ENCODE peak calls at places on chromosomes 11 and 22, in six cellular contexts. H is PC-9; I is heart right ventricle; L is mammary epithelial cell; F is tibial artery; Z is CD4-positive, alpha-beta memory T cell. Q is an unnamed sample. For H3K4me1 and H3K9me3, the result is how much of the 10 kb centered on the place peaks cover.

GRCh38 chr11:117861151-117862018 is 15.1 kb downstream of the FXYD6 start:
- DNase-seq in H (peak), I (peak), L (no peak), F (no peak), Z (no peak), Q (no peak)

GRCh38 chr22:45552580-45553332 is 50.1 kb downstream of the FBLN1 start:
- DNase-seq in H (no peak), I (peak), L (peak), F (peak), Z (no peak), Q (no peak)

GRCh38 chr11:10746871-10747270 is 4.2 kb upstream of the CTR9 start:
- DNase-seq in H (no peak), I (no peak), L (no peak), F (no peak), Z (no peak), Q (no peak)

GRCh38 chr11:108237058-108237481 is 14.2 kb downstream of the ATM start:
- DNase-seq in H (no peak), I (no peak), L (no peak), F (no peak), Z (no peak), Q (no peak)

GRCh38 chr11:9852465-9852864 is 188.6 kb downstream of the SWAP70 start:
- DNase-seq in H (no peak), I (no peak), L (no peak), F (no peak), Z (no peak), Q (no peak)

GRCh38 chr11:9574806-9575530 is 1.5 kb downstream of the WEE1 start:
- DNase-seq in H (peak), I (peak), L (peak), F (peak), Z (peak), Q (no peak)

GRCh38 chr11:61820174-61820573 is 3.4 kb upstream of the FADS1 start:
- DNase-seq in H (no peak), I (no peak), L (peak), F (no peak), Z (no peak), Q (no peak)

GRCh38 chr11:132310390-132311375 is 940.3 kb downstream of the NTM start:
- DNase-seq in H (no peak), I (no peak), L (no peak), F (no peak), Z (no peak), Q (no peak)

GRCh38 chr11:15157181-15157580 is 42.5 kb downstream of the INSC start:
- DNase-seq in H (no peak), I (no peak), L (peak), F (no peak), Z (no peak), Q (no peak)

GRCh38 chr11:67482736-67483497 is at the start of gene AIP:
- DNase-seq in H (peak), I (peak), L (peak), F (peak), Z (peak), Q (peak)

GRCh38 chr11:1203505-1204271 is 19.2 kb upstream of the MUC5B start:
- DNase-seq in H (peak), I (no peak), L (no peak), F (peak), Z (no peak), Q (no peak)

GRCh38 chr11:70323811-70324210 is 53.3 kb downstream of the PPFIA1 start:
- DNase-seq in H (no peak), I (no peak), L (peak), F (no peak), Z (no peak), Q (no peak)

GRCh38 chr11:121337078-121337477 is 44.5 kb downstream of the SC5D start:
- DNase-seq in H (no peak), I (no peak), L (no peak), F (no peak), Z (no peak), Q (no peak)

GRCh38 chr11:41382927-41383326 is 76.5 kb downstream of the LRRC4C start:
- DNase-seq in H (no peak), I (no peak), L (peak), F (no peak), Z (no peak), Q (no peak)

GRCh38 chr11:76152741-76153608 is 53.3 kb downstream of the WNT11 start:
- DNase-seq in H (no peak), I (no peak), L (no peak), F (no peak), Z (peak), Q (peak)

GRCh38 chr11:10017050-10017449 is 277.0 kb downstream of the SBF2 start:
- DNase-seq in H (no peak), I (no peak), L (no peak), F (no peak), Z (no peak), Q (no peak)

GRCh38 chr11:14620027-14620511 is 23.5 kb upstream of the PDE3B start:
- DNase-seq in H (no peak), I (no peak), L (no peak), F (no peak), Z (no peak), Q (no peak)

GRCh38 chr11:62077136-62077535 is 46.7 kb upstream of the INCENP start:
- DNase-seq in H (no peak), I (no peak), L (no peak), F (no peak), Z (no peak), Q (no peak)

GRCh38 chr11:68574308-68574707 is 110.0 kb upstream of the GAL start:
- DNase-seq in H (no peak), I (no peak), L (peak), F (no peak), Z (no peak), Q (no peak)

GRCh38 chr11:63564056-63564784 is 1.0 kb upstream of the PLAAT2 start:
- DNase-seq in H (peak), I (no peak), L (no peak), F (no peak), Z (no peak), Q (no peak)

GRCh38 chr22:31944700-31945477 is 554 bp downstream of the YWHAH start:
- DNase-seq in H (no peak), I (peak), L (no peak), F (peak), Z (no peak), Q (peak)

GRCh38 chr11:95084509-95084908 is 5.1 kb upstream of the ENDOD1 start:
- DNase-seq in H (no peak), I (no peak), L (peak), F (no peak), Z (no peak), Q (peak)

GRCh38 chr11:43738600-43739409 is 58.3 kb downstream of the HSD17B12 start:
- DNase-seq in H (peak), I (peak), L (peak), F (no peak), Z (no peak), Q (no peak)

GRCh38 chr22:46500201-46500600 is 37.2 kb downstream of the CELSR1 start:
- DNase-seq in H (no peak), I (no peak), L (no peak), F (no peak), Z (no peak), Q (no peak)

GRCh38 chr11:96187779-96188624 is 155.0 kb downstream of the MAML2 start:
- DNase-seq in H (peak), I (peak), L (peak), F (no peak), Z (no peak), Q (no peak)

GRCh38 chr11:96189351-96189750 is 153.6 kb downstream of the MAML2 start:
- DNase-seq in H (no peak), I (no peak), L (no peak), F (no peak), Z (no peak), Q (no peak)

GRCh38 chr11:96188625-96189006 is 154.4 kb downstream of the MAML2 start:
- DNase-seq in H (no peak), I (no peak), L (peak), F (no peak), Z (no peak), Q (no peak)

GRCh38 chr11:96186806-96187205 is 156.2 kb downstream of the MAML2 start:
- DNase-seq in H (no peak), I (no peak), L (peak), F (no peak), Z (no peak), Q (no peak)

GRCh38 chr11:96185220-96185768 is 157.7 kb downstream of the MAML2 start:
- DNase-seq in H (no peak), I (no peak), L (no peak), F (no peak), Z (no peak), Q (no peak)
- H3K4me1 ChIP-seq in H (half or more), I (under half), L (under half), F (under half), Z (under half), Q (under half)

GRCh38 chr22:49518436-49518970 is 309.2 kb downstream of the BRD1 start:
- DNase-seq in H (no peak), I (no peak), L (no peak), F (no peak), Z (no peak), Q (no peak)

GRCh38 chr22:49517721-49518120 is 310.0 kb downstream of the BRD1 start:
- DNase-seq in H (no peak), I (no peak), L (no peak), F (no peak), Z (no peak), Q (no peak)

GRCh38 chr22:49515486-49515885 is 312.2 kb downstream of the BRD1 start:
- DNase-seq in H (no peak), I (no peak), L (no peak), F (no peak), Z (no peak), Q (no peak)

GRCh38 chr22:49519117-49519737 is 308.4 kb downstream of the BRD1 start:
- DNase-seq in H (no peak), I (no peak), L (no peak), F (no peak), Z (no peak), Q (no peak)

GRCh38 chr22:49517211-49517610 is 310.5 kb downstream of the BRD1 start:
- DNase-seq in H (no peak), I (no peak), L (no peak), F (no peak), Z (no peak), Q (no peak)
- H3K9me3 ChIP-seq in H (under half), I (under half), L (under half), F (under half), Z (under half), Q (under half)

GRCh38 chr11:65210361-65210731 is 28.6 kb downstream of the CAPN1 start:
- DNase-seq in H (no peak), I (no peak), L (no peak), F (no peak), Z (no peak), Q (no peak)
- H3K4me1 ChIP-seq in H (half or more), I (under half), L (under half), F (under half), Z (under half), Q (under half)

GRCh38 chr11:45142241-45142885 is 4.1 kb upstream of the PRDM11 start:
- DNase-seq in H (no peak), I (no peak), L (no peak), F (no peak), Z (no peak), Q (no peak)

GRCh38 chr11:45141631-45142030 is 4.8 kb upstream of the PRDM11 start:
- DNase-seq in H (no peak), I (no peak), L (no peak), F (no peak), Z (no peak), Q (no peak)

GRCh38 chr11:45144126-45145082 is 2.0 kb upstream of the PRDM11 start:
- DNase-seq in H (no peak), I (peak), L (no peak), F (peak), Z (no peak), Q (no peak)

GRCh38 chr11:45145083-45145420 is 1.4 kb upstream of the PRDM11 start:
- DNase-seq in H (no peak), I (no peak), L (no peak), F (no peak), Z (no peak), Q (no peak)

GRCh38 chr11:45143494-45143893 is 2.9 kb upstream of the PRDM11 start:
- DNase-seq in H (no peak), I (no peak), L (no peak), F (no peak), Z (no peak), Q (no peak)
- H3K9me3 ChIP-seq in H (under half), I (under half), L (under half), F (under half), Z (under half), Q (under half)

GRCh38 chr11:119691701-119692546 is 37.1 kb downstream of the NECTIN1 start:
- DNase-seq in H (no peak), I (no peak), L (peak), F (no peak), Z (no peak), Q (no peak)

GRCh38 chr11:119692547-119692834 is 36.5 kb downstream of the NECTIN1 start:
- DNase-seq in H (no peak), I (no peak), L (no peak), F (no peak), Z (no peak), Q (no peak)

GRCh38 chr11:119693253-119693815 is 35.7 kb downstream of the NECTIN1 start:
- DNase-seq in H (no peak), I (no peak), L (peak), F (no peak), Z (no peak), Q (no peak)

GRCh38 chr11:119689318-119689717 is 39.7 kb downstream of the NECTIN1 start:
- DNase-seq in H (no peak), I (no peak), L (no peak), F (no peak), Z (no peak), Q (no peak)

DNA sequence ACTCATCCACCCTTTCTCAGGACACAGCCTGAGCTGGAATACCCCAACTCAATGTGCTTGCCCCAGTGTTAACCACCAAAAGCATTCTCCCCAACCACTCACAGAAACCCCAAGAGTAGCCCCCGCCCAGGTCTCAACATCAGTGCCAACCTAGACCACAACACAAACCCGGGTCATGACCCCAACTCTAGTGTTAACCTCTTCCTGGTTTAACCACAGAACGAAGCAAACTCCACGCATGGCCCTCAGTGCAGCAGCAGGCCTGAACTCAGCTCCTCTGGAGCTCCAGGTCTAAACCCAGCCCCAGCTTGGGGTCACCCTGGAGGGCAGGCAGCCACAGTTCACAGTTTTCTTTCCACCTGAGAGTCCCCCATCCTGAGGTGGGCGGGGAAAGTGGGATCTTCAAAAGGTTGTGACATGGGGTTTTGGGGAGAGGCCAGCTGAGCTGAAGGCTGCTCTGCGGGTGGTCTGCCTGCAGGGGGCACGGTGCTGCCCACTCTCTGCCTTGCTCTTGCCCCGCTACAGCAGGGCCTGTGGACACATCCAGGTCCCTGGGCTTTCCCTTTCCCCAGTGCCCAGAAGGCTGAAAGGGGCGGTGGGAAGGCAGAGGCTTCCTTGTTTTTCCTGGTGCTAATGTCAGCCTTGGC is 37.9 kb downstream of the NECTIN1 start:
- DNase-seq in H (no peak), I (no peak), L (peak), F (no peak), Z (peak), Q (peak)
- H3K4me1 ChIP-seq in H (under half), I (under half), L (half or more), F (under half), Z (under half), Q (under half)

GRCh38 chr11:74791333-74792100 is 42.9 kb downstream of the RNF169 start:
- DNase-seq in H (no peak), I (no peak), L (no peak), F (no peak), Z (no peak), Q (no peak)
- H3K9me3 ChIP-seq in H (under half), I (under half), L (under half), F (under half), Z (under half), Q (under half)

GRCh38 chr11:86803641-86804040 is 3.3 kb downstream of the PRSS23 start:
- DNase-seq in H (no peak), I (no peak), L (no peak), F (no peak), Z (no peak), Q (no peak)
- H3K4me1 ChIP-seq in H (under half), I (under half), L (under half), F (under half), Z (under half), Q (under half)

GRCh38 chr22:26286091-26286780 is 117.0 kb downstream of the SEZ6L start:
- DNase-seq in H (no peak), I (no peak), L (no peak), F (no peak), Z (no peak), Q (no peak)
- H3K9me3 ChIP-seq in H (under half), I (under half), L (under half), F (under half), Z (under half), Q (under half)

Q was measured in CD4-positive, CD25-positive, alpha-beta regulatory T cell.